ENCODE peak calls at places on chromosomes 13 and 19, in seven cellular contexts. Z is cerebellar nuclear complex, I is astrocyte of the cerebellum, G is Caki2, Y is GM23338, U is A549, C is ELF-1. K is an unnamed sample.

GRCh38 chr19:35167251-35168119 is 12.9 kb downstream of the FXYD5 start:
- DNase-seq in Z (no peak), I (no peak), G (no peak), Y (no peak), U (no peak), C (no peak), K (no peak)

GRCh38 chr13:42028113-42028799 is 20.2 kb upstream of the DGKH start:
- DNase-seq in Z (no peak), I (no peak), G (peak), Y (no peak), U (peak), C (peak), K (no peak)

GRCh38 chr19:56476671-56477428 is at the start of gene ZNF667:
- DNase-seq in Z (no peak), I (no peak), G (no peak), Y (peak), U (no peak), C (no peak), K (peak)

GRCh38 chr19:55152017-55152416 is 3.0 kb upstream of the TNNT1 start:
- DNase-seq in Z (no peak), I (no peak), G (no peak), Y (no peak), U (peak), C (no peak), K (no peak)

GRCh38 chr19:3748965-3749364 is 12.5 kb downstream of the APBA3 start:
- DNase-seq in Z (no peak), I (no peak), G (no peak), Y (no peak), U (no peak), C (no peak), K (no peak)

GRCh38 chr19:53782698-53783097 is 41.4 kb downstream of the NLRP12 start:
- DNase-seq in Z (no peak), I (no peak), G (no peak), Y (peak), U (no peak), C (peak), K (no peak)

GRCh38 chr13:30581582-30581981 is 36.1 kb upstream of the USPL1 start:
- DNase-seq in Z (no peak), I (no peak), G (no peak), Y (peak), U (peak), C (no peak), K (peak)

GRCh38 chr13:95137096-95137495 is 164.2 kb downstream of the ABCC4 start:
- DNase-seq in Z (no peak), I (no peak), G (no peak), Y (no peak), U (no peak), C (no peak), K (no peak)

GRCh38 chr19:49422407-49423277 is 599 bp downstream of the PTH2 start:
- DNase-seq in Z (no peak), I (no peak), G (no peak), Y (peak), U (peak), C (peak), K (peak)

GRCh38 chr19:40614595-40615411 is 13.6 kb downstream of the LTBP4 start:
- DNase-seq in Z (no peak), I (peak), G (peak), Y (peak), U (peak), C (peak), K (peak)

GRCh38 chr19:55618426-55618825 is 5.9 kb downstream of the ZNF784 start:
- DNase-seq in Z (no peak), I (no peak), G (no peak), Y (peak), U (no peak), C (no peak), K (no peak)

GRCh38 chr19:7715671-7716070 is 13.7 kb upstream of the FCER2 start:
- DNase-seq in Z (no peak), I (no peak), G (no peak), Y (no peak), U (no peak), C (no peak), K (no peak)

GRCh38 chr19:54207908-54208783 is 7.5 kb downstream of the RPS9 start:
- DNase-seq in Z (no peak), I (peak), G (peak), Y (no peak), U (peak), C (peak), K (peak)

GRCh38 chr19:17680235-17680722 is 7.9 kb downstream of the UNC13A start:
- DNase-seq in Z (no peak), I (no peak), G (peak), Y (peak), U (peak), C (peak), K (peak)

GRCh38 chr13:55652657-55653056 is 1488.1 kb upstream of the PRR20A start:
- DNase-seq in Z (no peak), I (no peak), G (no peak), Y (peak), U (no peak), C (no peak), K (no peak)

GRCh38 chr13:26186995-26187394 is 35.1 kb downstream of the RNF6 start:
- DNase-seq in Z (no peak), I (no peak), G (no peak), Y (peak), U (no peak), C (peak), K (no peak)

GRCh38 chr19:6402834-6403608 is 10.1 kb upstream of the GTF2F1 start:
- DNase-seq in Z (no peak), I (peak), G (no peak), Y (peak), U (no peak), C (no peak), K (peak)

GRCh38 chr19:19542507-19542906 is 4.4 kb downstream of the CILP2 start:
- DNase-seq in Z (no peak), I (no peak), G (no peak), Y (no peak), U (no peak), C (no peak), K (no peak)

GRCh38 chr13:110949628-110950027 is 34.8 kb upstream of the ANKRD10 start:
- DNase-seq in Z (no peak), I (no peak), G (no peak), Y (no peak), U (no peak), C (no peak), K (no peak)

GRCh38 chr13:26962671-26963070 is 202.1 kb upstream of the GPR12 start:
- DNase-seq in Z (no peak), I (no peak), G (no peak), Y (no peak), U (no peak), C (no peak), K (no peak)

GRCh38 chr19:40444181-40445005 is at the start of gene SERTAD3:
- DNase-seq in Z (no peak), I (peak), G (peak), Y (peak), U (peak), C (peak), K (peak)

GRCh38 chr13:92769064-92769463 is 457.5 kb upstream of the GPC6 start:
- DNase-seq in Z (no peak), I (no peak), G (no peak), Y (no peak), U (no peak), C (no peak), K (peak)

GRCh38 chr13:47004552-47004951 is 107.7 kb upstream of the HTR2A start:
- DNase-seq in Z (no peak), I (no peak), G (no peak), Y (no peak), U (no peak), C (no peak), K (no peak)

GRCh38 chr19:55387736-55388497 is 2.2 kb downstream of the RPL28 start:
- DNase-seq in Z (no peak), I (no peak), G (no peak), Y (no peak), U (no peak), C (no peak), K (no peak)

GRCh38 chr19:46604781-46605355 is 3.7 kb downstream of the CALM3 start:
- DNase-seq in Z (no peak), I (no peak), G (no peak), Y (no peak), U (no peak), C (no peak), K (no peak)

GRCh38 chr19:54115071-54116063 is at the start of the genes PRPF31 and TFPT:
- DNase-seq in Z (peak), I (peak), G (peak), Y (peak), U (peak), C (peak), K (peak)

GRCh38 chr19:1266818-1267440 is 2.2 kb upstream of the CIRBP start:
- DNase-seq in Z (no peak), I (no peak), G (peak), Y (peak), U (peak), C (peak), K (peak)

GRCh38 chr13:74562381-74562780 is 428.2 kb upstream of the KLF12 start:
- DNase-seq in Z (no peak), I (no peak), G (no peak), Y (no peak), U (no peak), C (no peak), K (no peak)

GRCh38 chr19:50739841-50740426 is 16.8 kb downstream of the CLEC11A start:
- DNase-seq in Z (no peak), I (no peak), G (no peak), Y (peak), U (no peak), C (peak), K (no peak)

K was measured in fibroblast of the aortic adventitia.